ENCODE peak calls at places on chromosomes 6 and 20, in eight cellular contexts. T is activated T-cell treated with anti-CD3 and anti-CD28 coated beads for 1 hour; C is progenitor cell of endocrine pancreas; V is stimulated activated naive CD4-positive, alpha-beta T cell treated with Interleukin-2 at 50 U/mL for 16 hours; M is cardiac fibroblast; H is left ventricle myocardium inferior; P is epithelial cell of esophagus; Q is iPS DF 6.9. O is an unnamed sample.

GRCh38 chr6:142378138-142378875 is 76.5 kb downstream of the ADGRG6 start:
- DNase-seq in C (no peak), Q (no peak), T (no peak), M (peak), P (peak), V (no peak), H (no peak), O (peak)

GRCh38 chr6:108544586-108544985 is 16.1 kb upstream of the FOXO3 start:
- DNase-seq in P (no peak), C (no peak), H (no peak), V (no peak), M (peak), T (no peak), Q (no peak), O (no peak)

GRCh38 chr6:101083533-101084172 is 202.5 kb upstream of the ASCC3 start:
- DNase-seq in H (no peak), C (no peak), P (peak), T (no peak), V (no peak), Q (no peak), M (peak), O (no peak)

GRCh38 chr6:52136934-52137467 is 49.2 kb upstream of the IL17A start:
- DNase-seq in H (no peak), C (no peak), M (no peak), Q (no peak), V (no peak), T (no peak), P (no peak), O (no peak)

GRCh38 chr6:156391379-156391777 is 385.8 kb upstream of the ARID1B start:
- DNase-seq in Q (no peak), V (no peak), M (no peak), C (no peak), H (no peak), T (no peak), P (no peak), O (no peak)

GRCh38 chr6:4568138-4568537 is 208.1 kb upstream of the CDYL start:
- DNase-seq in H (no peak), Q (no peak), C (no peak), M (no peak), V (no peak), T (no peak), P (no peak), O (no peak)

GRCh38 chr6:44217332-44218143 is 812 bp downstream of the MYMX start:
- DNase-seq in C (no peak), H (peak), P (peak), Q (no peak), M (no peak), T (no peak), V (no peak), O (no peak)

GRCh38 chr6:108716801-108717791 is 131.1 kb upstream of the ARMC2 start:
- DNase-seq in M (no peak), T (no peak), Q (no peak), C (no peak), V (no peak), H (no peak), P (no peak), O (no peak)

GRCh38 chr6:25312034-25312620 is 33.0 kb downstream of the CARMIL1 start:
- DNase-seq in T (no peak), V (no peak), C (no peak), M (peak), P (peak), H (no peak), Q (no peak), O (no peak)

GRCh38 chr20:3696745-3697587 is 15.2 kb upstream of the ADAM33 start:
- DNase-seq in Q (no peak), V (no peak), M (no peak), P (no peak), T (no peak), C (no peak), H (no peak), O (no peak)

GRCh38 chr20:23366384-23366783 is 4.4 kb downstream of the GZF1 start:
- DNase-seq in C (no peak), H (no peak), P (peak), M (no peak), Q (no peak), V (no peak), T (no peak), O (no peak)

GRCh38 chr6:105981002-105981887 is 104.9 kb upstream of the PRDM1 start:
- DNase-seq in T (no peak), Q (no peak), M (no peak), V (peak), H (peak), P (peak), C (no peak), O (no peak)

GRCh38 chr20:15131176-15131575 is 793.8 kb upstream of the FLRT3 start:
- DNase-seq in T (no peak), M (no peak), V (no peak), H (no peak), Q (no peak), P (no peak), C (no peak), O (no peak)

GRCh38 chr6:26388441-26388840 is 5.5 kb downstream of the BTN2A2 start:
- DNase-seq in V (no peak), M (peak), T (no peak), Q (no peak), H (no peak), C (no peak), P (peak), O (no peak)